ENCODE peak calls at places on chromosome 5, in nine cellular contexts. J, U, W, F, I, H, S, P and M are unnamed samples.

GRCh38 chr5:107557051-107557658 is 113.6 kb downstream of the EFNA5 start:
- DNase-seq in F (no peak), H (no peak), I (no peak), J (no peak), U (peak; percentile 35), P (peak; percentile 33), S (no peak), W (peak; percentile 76), M (peak; percentile 84)

GRCh38 chr5:123610209-123610608 is 98.2 kb downstream of the CSNK1G3 start:
- DNase-seq in W (no peak), J (no peak), H (no peak), F (no peak), I (no peak), P (no peak), S (no peak), U (no peak), M (no peak)

GRCh38 chr5:146461319-146461718 is 14.2 kb downstream of the TCERG1 start:
- DNase-seq in P (no peak), U (no peak), I (no peak), W (no peak), S (no peak), J (peak; percentile 5), F (no peak), H (no peak), M (no peak)

GRCh38 chr5:10556331-10556807 is 7.5 kb upstream of the ANKRD33B start:
- DNase-seq in U (no peak), J (peak; percentile 60), I (no peak), H (no peak), S (no peak), P (no peak), F (no peak), W (peak; percentile 41), M (peak; percentile 64)

GRCh38 chr5:180156141-180156540 is 52.9 kb downstream of the RASGEF1C start:
- DNase-seq in S (no peak), U (no peak), F (no peak), W (no peak), P (no peak), I (no peak), J (no peak), H (no peak), M (no peak)

GRCh38 chr5:141512390-141513020 is 23.6 kb downstream of the PCDHGC5 start:
- DNase-seq in H (peak; percentile 85), P (peak; percentile 89), F (peak; percentile 70), J (peak; percentile 74), U (peak; percentile 81), S (peak; percentile 79), I (peak; percentile 77), W (peak; percentile 93), M (peak; percentile 52)

GRCh38 chr5:39224196-39224754 is 4.9 kb upstream of the FYB1 start:
- DNase-seq in F (peak; percentile 26), H (no peak), I (no peak), W (peak; percentile 77), J (peak; percentile 40), P (no peak), S (no peak), U (no peak), M (peak; percentile 81)

GRCh38 chr5:101390317-101390908 is 487.3 kb upstream of the ST8SIA4 start:
- DNase-seq in P (peak; percentile 59), J (peak; percentile 16), I (peak; percentile 28), S (no peak), W (no peak), F (no peak), U (peak; percentile 36), H (no peak), M (peak; percentile 40)

GRCh38 chr5:76855961-76856360 is 6.1 kb downstream of the S100Z start:
- DNase-seq in I (no peak), W (no peak), S (no peak), F (no peak), J (no peak), P (no peak), H (no peak), U (no peak), M (no peak)

GRCh38 chr5:1532384-1532783 is 8.6 kb upstream of the LPCAT1 start:
- DNase-seq in J (no peak), I (no peak), S (no peak), P (no peak), W (no peak), H (no peak), F (no peak), U (no peak), M (no peak)

GRCh38 chr5:67515020-67515689 is 318.6 kb upstream of the CD180 start:
- DNase-seq in P (no peak), J (no peak), H (no peak), S (peak; percentile 44), F (no peak), I (no peak), W (no peak), U (no peak), M (no peak)

GRCh38 chr5:179759961-179760541 is 27.4 kb downstream of the MAML1 start:
- DNase-seq in P (no peak), J (no peak), U (no peak), S (peak; percentile 18), I (no peak), W (peak; percentile 65), F (no peak), H (no peak), M (no peak)

GRCh38 chr5:134510970-134511795 is 14.3 kb upstream of the JADE2 start:
- DNase-seq in W (peak; percentile 54), I (no peak), S (peak; percentile 68), P (peak; percentile 44), U (no peak), J (no peak), H (no peak), F (no peak), M (peak; percentile 93)